ENCODE peak calls at places on chromosome 22, in five cellular contexts. Q is fibroblast of the aortic adventitia, I is heart left ventricle, Y is endothelial cell, H is heart right ventricle. O is an unnamed sample.

GRCh38 chr22:38569972-38570840 is at the start of gene DMC1:
- DNase-seq in Q (peak), I (peak), Y (peak), H (peak), O (peak)

GRCh38 chr22:40721266-40721665 is 42.0 kb downstream of the MCHR1 start:
- DNase-seq in Q (peak), I (no peak), Y (no peak), H (no peak), O (no peak)

GRCh38 chr22:23305922-23306374 is 125.6 kb downstream of the BCR start:
- DNase-seq in Q (peak), I (peak), Y (no peak), H (peak), O (no peak)

GRCh38 chr22:49657275-49657973 is 170.2 kb downstream of the BRD1 start:
- DNase-seq in Q (no peak), I (peak), Y (peak), H (peak), O (peak)

GRCh38 chr22:31789803-31790202 is 36.0 kb downstream of the DEPDC5 start:
- DNase-seq in Q (peak), I (no peak), Y (no peak), H (peak), O (no peak)

GRCh38 chr22:50435701-50436115 is 39.1 kb downstream of the SBF1 start:
- DNase-seq in Q (no peak), I (no peak), Y (no peak), H (no peak), O (no peak)

GRCh38 chr22:23825246-23825905 is 13.4 kb downstream of the DERL3 start:
- DNase-seq in Q (no peak), I (no peak), Y (no peak), H (no peak), O (no peak)

GRCh38 chr22:47284822-47285221 is 522.4 kb downstream of the TBC1D22A start:
- DNase-seq in Q (no peak), I (no peak), Y (no peak), H (no peak), O (no peak)

GRCh38 chr22:30224161-30224857 is 22.2 kb downstream of the LIF start:
- DNase-seq in Q (no peak), I (no peak), Y (no peak), H (no peak), O (no peak)

GRCh38 chr22:46652081-46652929 is 32.1 kb downstream of the GRAMD4 start:
- DNase-seq in Q (peak), I (peak), Y (no peak), H (peak), O (no peak)

GRCh38 chr22:22986640-22987039 is 83.7 kb upstream of the GNAZ start:
- DNase-seq in Q (no peak), I (no peak), Y (no peak), H (no peak), O (no peak)

GRCh38 chr22:48948575-48949170 is 879.0 kb downstream of the BRD1 start:
- DNase-seq in Q (no peak), I (no peak), Y (no peak), H (no peak), O (peak)

GRCh38 chr22:50034126-50035081 is 21.8 kb upstream of the IL17REL start:
- DNase-seq in Q (no peak), I (no peak), Y (no peak), H (no peak), O (no peak)

GRCh38 chr22:39348909-39349505 is 784 bp upstream of the SYNGR1 start:
- DNase-seq in Q (no peak), I (peak), Y (no peak), H (peak), O (no peak)

GRCh38 chr22:23575601-23576000 is 4.5 kb downstream of the IGLL1 start:
- DNase-seq in Q (no peak), I (no peak), Y (no peak), H (no peak), O (no peak)

GRCh38 chr22:45777046-45777851 is 105.6 kb downstream of the ATXN10 start:
- DNase-seq in Q (peak), I (no peak), Y (no peak), H (no peak), O (no peak)

GRCh38 chr22:35631597-35631996 is 14.5 kb upstream of the MB start:
- DNase-seq in Q (no peak), I (no peak), Y (peak), H (no peak), O (no peak)

GRCh38 chr22:50206599-50206998 is 5.8 kb downstream of the SELENOO start:
- DNase-seq in Q (peak), I (peak), Y (peak), H (peak), O (no peak)

GRCh38 chr22:38513063-38513462 is 7.0 kb upstream of the DDX17 start:
- DNase-seq in Q (no peak), I (peak), Y (peak), H (no peak), O (peak)

GRCh38 chr22:30241576-30242371 is 4.8 kb downstream of the LIF start:
- DNase-seq in Q (peak), I (no peak), Y (no peak), H (no peak), O (no peak)

GRCh38 chr22:42939941-42940653 is 74.9 kb downstream of the PACSIN2 start:
- DNase-seq in Q (peak), I (peak), Y (no peak), H (no peak), O (no peak)

GRCh38 chr22:42939451-42939881 is 75.5 kb downstream of the PACSIN2 start:
- DNase-seq in Q (peak), I (no peak), Y (no peak), H (no peak), O (no peak)

GRCh38 chr22:42938976-42939375 is 76.0 kb downstream of the PACSIN2 start:
- DNase-seq in Q (peak), I (no peak), Y (no peak), H (no peak), O (no peak)

GRCh38 chr22:42938449-42938848 is 76.5 kb downstream of the PACSIN2 start:
- DNase-seq in Q (no peak), I (no peak), Y (no peak), H (no peak), O (no peak)

DNA sequence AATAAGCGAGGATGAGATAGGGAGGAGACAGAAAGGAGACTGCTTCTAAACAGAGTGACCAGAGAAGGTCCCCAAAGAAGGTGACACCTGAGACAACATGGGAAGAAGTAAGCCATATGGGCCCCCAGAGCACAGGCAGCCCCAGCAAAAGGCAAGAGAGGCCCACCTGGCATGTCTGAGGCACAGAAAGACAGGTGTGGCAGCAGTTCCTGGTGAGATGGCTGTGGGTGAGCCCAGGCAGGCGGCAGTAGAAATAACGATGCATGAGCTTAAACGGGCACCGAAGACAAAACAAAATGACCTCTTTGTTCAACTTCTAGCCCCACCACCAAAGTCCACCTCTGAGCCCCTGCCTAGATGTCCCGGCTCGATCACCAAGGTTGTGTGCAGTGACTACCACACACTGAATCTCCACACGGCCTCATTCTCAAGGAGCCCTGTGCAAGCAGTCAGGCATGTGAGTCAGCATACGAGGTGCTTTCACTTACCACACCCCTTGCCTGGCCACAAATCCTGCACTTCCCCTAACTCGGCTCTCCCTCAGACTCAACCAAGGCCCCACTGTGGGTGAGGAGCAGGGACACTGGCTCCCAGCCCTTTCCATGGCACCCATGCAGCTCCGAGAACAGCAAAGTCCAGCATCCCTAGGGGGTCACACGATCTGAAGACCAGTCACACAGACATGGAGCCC is 77.6 kb downstream of the PACSIN2 start:
- DNase-seq in Q (peak), I (no peak), Y (no peak), H (no peak), O (no peak)
- TF ChIP-seq CTCF in Q (no peak), I (no peak), Y (no peak), H (no peak), O (no peak)

GRCh38 chr22:29205598-29206371 is at the start of gene EMID1:
- DNase-seq in Q (no peak), I (peak), Y (peak), H (no peak), O (peak)
- TF ChIP-seq CTCF in Q (peak), I (no peak), Y (no peak), H (no peak), O (no peak)

GRCh38 chr22:33792837-33793236 is 127.4 kb downstream of the LARGE1 start:
- DNase-seq in Q (no peak), I (no peak), Y (no peak), H (no peak), O (no peak)

GRCh38 chr22:33798401-33798800 is 121.9 kb downstream of the LARGE1 start:
- DNase-seq in Q (no peak), I (no peak), Y (no peak), H (no peak), O (no peak)

GRCh38 chr22:33793464-33793863 is 126.8 kb downstream of the LARGE1 start:
- DNase-seq in Q (no peak), I (no peak), Y (no peak), H (no peak), O (no peak)

DNA sequence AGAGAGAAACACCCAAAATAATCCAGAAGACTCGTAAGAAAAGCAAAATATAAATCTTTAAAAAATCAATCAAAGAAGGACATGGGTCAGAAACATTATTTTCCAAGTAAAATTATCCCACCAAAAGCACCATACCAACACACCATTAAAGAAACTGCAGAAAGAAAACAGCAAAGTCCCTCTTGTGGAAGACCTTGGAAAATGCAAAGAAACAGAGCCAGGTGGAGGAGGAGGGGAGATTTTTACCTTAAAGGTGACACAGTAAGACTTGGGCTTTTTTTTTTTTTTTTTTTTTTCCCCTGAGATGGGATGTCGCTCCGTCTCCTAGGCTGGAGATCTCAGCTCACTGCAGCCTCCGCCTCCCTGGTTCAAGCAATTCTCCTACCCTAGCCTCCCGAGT is 123.8 kb downstream of the LARGE1 start:
- DNase-seq in Q (no peak), I (no peak), Y (no peak), H (no peak), O (no peak)
- TF ChIP-seq CTCF in Q (no peak), I (no peak), Y (no peak), H (no peak), O (no peak)

DNA sequence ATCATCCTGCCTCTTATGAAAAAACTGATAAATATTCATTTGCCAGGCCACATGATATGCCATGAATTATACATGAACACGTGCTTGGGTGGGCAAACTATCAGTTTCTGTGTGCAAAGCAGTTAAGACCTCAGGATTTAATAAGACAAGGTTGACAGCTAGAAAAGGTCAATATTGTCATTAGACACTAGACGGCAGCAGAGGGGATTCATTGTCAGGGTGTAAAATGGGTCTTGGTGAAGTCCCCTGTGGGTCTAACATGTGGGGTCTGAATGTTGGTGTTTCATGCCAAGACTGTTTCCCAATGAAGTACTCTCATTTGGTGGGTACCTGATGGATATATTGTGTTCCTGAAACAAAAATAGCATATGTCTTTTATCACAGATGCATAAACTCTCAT is 111.9 kb downstream of the MYO18B start:
- DNase-seq in Q (no peak), I (no peak), Y (no peak), H (no peak), O (no peak)
- TF ChIP-seq CTCF in Q (no peak), I (no peak), Y (no peak), H (no peak), O (no peak)

GRCh38 chr22:37182101-37182948 is 5.7 kb downstream of the C1QTNF6 start:
- DNase-seq in Q (no peak), I (peak), Y (no peak), H (no peak), O (no peak)

GRCh38 chr22:37184816-37185541 is 3.1 kb downstream of the C1QTNF6 start:
- DNase-seq in Q (no peak), I (peak), Y (no peak), H (no peak), O (no peak)

GRCh38 chr22:37184380-37184755 is 3.7 kb downstream of the C1QTNF6 start:
- DNase-seq in Q (no peak), I (peak), Y (no peak), H (no peak), O (no peak)

GRCh38 chr22:37182949-37183245 is 5.2 kb downstream of the C1QTNF6 start:
- DNase-seq in Q (no peak), I (peak), Y (no peak), H (no peak), O (no peak)

GRCh38 chr22:37183432-37184379 is 4.3 kb downstream of the C1QTNF6 start:
- DNase-seq in Q (no peak), I (peak), Y (no peak), H (no peak), O (no peak)
- TF ChIP-seq CTCF in Q (no peak), I (no peak), Y (no peak), H (no peak), O (no peak)

GRCh38 chr22:19916006-19916405 is 25.6 kb upstream of the COMT start:
- DNase-seq in Q (no peak), I (no peak), Y (no peak), H (no peak), O (no peak)
- TF ChIP-seq CTCF in Q (no peak), I (no peak), Y (no peak), H (no peak), O (no peak)

DNA sequence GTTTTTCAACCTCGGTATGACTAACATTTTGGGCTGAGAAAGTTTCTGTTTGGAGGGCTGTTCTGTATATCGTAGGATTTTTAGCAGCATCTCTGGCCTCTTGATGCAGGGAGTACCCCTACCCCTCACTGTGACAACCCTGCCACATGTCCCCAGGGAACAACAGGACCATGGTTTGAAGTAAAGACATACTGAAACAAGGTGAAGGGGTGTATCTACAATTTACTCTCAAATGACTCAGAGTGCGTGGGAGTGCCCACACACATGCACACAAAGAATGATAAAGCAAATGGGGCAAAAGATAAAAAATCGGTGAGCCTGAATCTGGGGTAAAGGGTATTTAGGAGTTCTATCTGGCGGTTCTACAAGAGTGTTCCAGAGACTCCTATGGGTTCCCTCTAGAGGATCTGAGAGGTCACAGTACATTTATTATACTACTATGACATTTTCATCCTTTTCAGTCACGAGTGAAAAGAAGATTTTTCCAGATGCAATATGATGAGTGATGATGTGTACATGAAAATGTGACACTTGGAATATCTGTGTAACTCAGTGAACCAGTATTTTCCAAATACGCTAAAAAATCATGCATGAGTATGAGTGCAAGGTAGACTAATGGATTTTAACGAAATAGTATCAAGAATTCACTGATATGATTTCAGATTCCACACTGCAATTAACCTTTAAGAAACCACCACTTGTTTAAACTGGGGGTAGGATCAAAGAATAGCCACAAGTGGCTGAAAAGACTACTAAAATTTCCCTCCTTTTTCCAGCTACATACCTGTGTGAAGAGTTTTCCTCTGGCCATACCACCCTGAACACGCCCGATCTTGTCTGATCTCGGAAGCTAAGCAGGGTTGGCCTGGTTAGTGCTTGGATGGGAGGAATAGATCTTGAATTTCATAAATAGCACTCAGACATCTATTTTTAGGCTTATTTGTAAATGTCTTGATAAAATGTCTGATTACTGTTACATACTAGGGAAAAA is 56.3 kb upstream of the YPEL1 start:
- DNase-seq in Q (peak), I (no peak), Y (no peak), H (no peak), O (no peak)
- TF ChIP-seq CTCF in Q (no peak), I (no peak), Y (no peak), H (no peak), O (no peak)

DNA sequence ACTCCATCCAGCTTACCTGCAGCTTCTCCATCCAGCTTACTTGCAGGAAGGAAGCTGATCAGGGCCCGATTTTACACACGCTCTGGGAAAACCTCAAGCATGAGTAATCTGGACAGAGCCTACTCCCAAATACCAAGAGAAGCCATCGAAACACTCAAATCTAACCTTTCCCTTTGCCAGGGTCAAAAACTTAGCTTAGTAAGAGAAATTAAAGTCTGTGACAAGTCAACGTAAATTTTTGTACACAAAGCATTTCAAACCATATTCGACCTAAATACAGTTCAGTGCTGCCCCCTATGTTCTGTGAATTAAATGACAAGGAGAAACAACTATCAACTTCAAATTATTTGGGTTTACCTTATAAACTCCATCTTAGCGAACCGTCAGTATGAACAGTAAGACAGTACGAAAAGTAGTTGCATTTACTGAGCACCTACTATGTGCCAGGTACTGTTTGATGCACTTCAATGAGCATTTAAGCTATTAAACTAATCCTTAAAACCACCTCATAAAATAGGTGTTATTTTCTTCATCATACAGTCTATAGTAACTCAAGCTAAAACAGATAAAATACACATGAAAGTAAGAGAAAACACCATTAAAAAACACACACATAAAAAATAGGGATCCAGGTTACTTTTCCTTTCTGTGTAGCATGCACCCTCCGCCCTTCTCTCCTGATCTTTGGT is 36.9 kb downstream of the ARFGAP3 start:
- DNase-seq in Q (peak), I (no peak), Y (no peak), H (no peak), O (no peak)
- TF ChIP-seq CTCF in Q (peak), I (peak), Y (peak), H (peak), O (peak)

GRCh38 chr22:34057726-34058125 is 137.4 kb upstream of the LARGE1 start:
- DNase-seq in Q (no peak), I (no peak), Y (no peak), H (no peak), O (no peak)

DNA sequence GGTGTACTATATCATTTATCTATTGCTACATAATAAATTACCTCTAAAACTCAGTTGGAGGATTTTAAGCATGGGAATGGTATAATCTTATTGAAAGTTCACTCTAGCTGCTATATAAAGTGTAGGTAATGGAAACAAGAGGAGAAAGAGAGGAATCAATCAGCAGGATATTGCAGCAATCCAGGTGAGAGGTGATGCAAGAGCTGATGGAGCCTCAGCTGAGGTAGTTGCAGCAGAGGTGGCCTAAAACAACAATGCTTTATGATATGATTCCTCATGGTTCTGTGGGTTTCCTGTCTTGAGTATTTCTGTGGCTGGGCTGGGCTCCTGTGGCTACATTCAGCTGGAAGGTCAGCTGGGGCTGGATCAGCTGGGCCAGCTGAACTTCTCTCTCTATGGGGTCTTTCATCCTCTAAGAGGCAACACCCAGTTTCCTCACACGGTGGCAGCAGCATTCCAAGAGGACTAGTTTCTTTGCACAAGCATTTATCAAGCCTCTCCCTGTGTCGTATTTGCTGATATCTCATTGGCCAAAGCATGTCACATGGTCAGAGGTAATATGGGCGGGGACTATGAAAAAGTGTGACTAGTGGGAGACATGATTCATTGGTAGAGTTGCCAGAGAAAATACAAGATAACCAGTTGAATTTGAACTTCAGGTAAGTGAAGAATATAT is 135.4 kb upstream of the LARGE1 start:
- DNase-seq in Q (no peak), I (no peak), Y (no peak), H (no peak), O (no peak)
- TF ChIP-seq CTCF in Q (no peak), I (peak), Y (no peak), H (no peak), O (no peak)